ENCODE peak calls at places on chromosomes 13 and 19, in four cellular contexts. P, F, M and Y are unnamed samples.

GRCh38 chr13:90918551-90918950 is 428.9 kb upstream of the MIR17HG start:
- DNase-seq in P (no peak), F (no peak), M (no peak), Y (no peak)

GRCh38 chr19:35004517-35005255 is 4.6 kb downstream of the GRAMD1A start:
- DNase-seq in F (no peak), P (no peak), M (no peak), Y (peak)

GRCh38 chr19:45008554-45008953 is 7.3 kb downstream of the RELB start:
- DNase-seq in P (no peak), M (no peak), F (no peak), Y (no peak)

GRCh38 chr13:26433776-26434175 is 123.7 kb upstream of the WASF3 start:
- DNase-seq in P (no peak), F (no peak), M (no peak), Y (no peak)

GRCh38 chr13:76884571-76885202 is 1.5 kb downstream of the KCTD12 start:
- DNase-seq in P (no peak), M (no peak), F (no peak), Y (no peak)

GRCh38 chr19:10603873-10604459 is 16.9 kb upstream of the AP1M2 start:
- DNase-seq in P (no peak), F (no peak), M (peak), Y (peak)

GRCh38 chr19:23957660-23958281 is 43.1 kb downstream of the ZNF726 start:
- DNase-seq in P (peak), M (no peak), F (no peak), Y (no peak)

GRCh38 chr13:39362652-39363390 is 240.2 kb downstream of the LHFPL6 start:
- DNase-seq in F (no peak), M (no peak), P (no peak), Y (no peak)

GRCh38 chr13:33676700-33677048 is 141.3 kb upstream of the RFC3 start:
- DNase-seq in P (peak), M (no peak), F (peak), Y (peak)

GRCh38 chr13:97228850-97229521 is 6.9 kb downstream of the MBNL2 start:
- DNase-seq in P (no peak), F (no peak), M (no peak), Y (no peak)

GRCh38 chr19:8468124-8468523 is 23.3 kb downstream of the HNRNPM start:
- DNase-seq in P (no peak), M (no peak), F (no peak), Y (no peak)

GRCh38 chr13:21033866-21034601 is 27.4 kb downstream of the LATS2 start:
- DNase-seq in M (no peak), P (no peak), F (no peak), Y (peak)

GRCh38 chr19:48968179-48968661 is 3.1 kb downstream of the FTL start:
- DNase-seq in P (no peak), M (no peak), F (no peak), Y (no peak)

GRCh38 chr19:10079031-10079453 is 7.1 kb upstream of the SHFL start:
- DNase-seq in P (no peak), F (no peak), M (no peak), Y (peak)

GRCh38 chr19:13018037-13018914 is 23.0 kb downstream of the NFIX start:
- DNase-seq in F (no peak), P (peak), M (no peak), Y (no peak)

GRCh38 chr19:54465367-54466109 is 2.0 kb upstream of the LENG9 start:
- DNase-seq in F (no peak), P (no peak), M (no peak), Y (peak)

GRCh38 chr13:102687520-102687919 is 7.3 kb downstream of the METTL21C start:
- DNase-seq in F (no peak), M (no peak), P (no peak), Y (no peak)

GRCh38 chr13:93843082-93843481 is 616.5 kb downstream of the GPC6 start:
- DNase-seq in F (no peak), P (no peak), M (no peak), Y (no peak)

GRCh38 chr19:1154731-1155351 is 19.2 kb downstream of the SBNO2 start:
- DNase-seq in P (no peak), F (no peak), M (no peak), Y (peak)

GRCh38 chr19:810077-810855 is 11.5 kb downstream of the PLPPR3 start:
- DNase-seq in P (no peak), F (no peak), M (no peak), Y (peak)

GRCh38 chr19:39195755-39196154 is 1.0 kb upstream of the NCCRP1 start:
- DNase-seq in M (no peak), F (no peak), P (no peak), Y (no peak)

GRCh38 chr19:21851596-21852345 is 15.8 kb upstream of the ZNF43 start:
- DNase-seq in M (peak), F (peak), P (peak), Y (peak)

GRCh38 chr13:78147905-78148304 is 229.3 kb upstream of the EDNRB start:
- DNase-seq in P (no peak), F (no peak), M (no peak), Y (no peak)

GRCh38 chr13:33453911-33454310 is 168.4 kb upstream of the STARD13 start:
- DNase-seq in P (no peak), F (no peak), M (no peak), Y (no peak)

GRCh38 chr19:23542562-23542961 is 144.4 kb downstream of the ZNF675 start:
- DNase-seq in P (no peak), M (no peak), F (no peak), Y (no peak)

GRCh38 chr19:13693933-13694332 is 70.4 kb upstream of the MRI1 start:
- DNase-seq in P (no peak), M (no peak), F (no peak), Y (no peak)

GRCh38 chr19:51079486-51080110 is 3.1 kb downstream of the KLK14 start:
- DNase-seq in F (no peak), M (no peak), P (peak), Y (peak)

GRCh38 chr13:29594310-29594709 is 1.2 kb downstream of the SLC7A1 start:
- DNase-seq in F (peak), P (peak), M (no peak), Y (peak)